ENCODE peak calls at places on chromosomes 7 and 10, in four cellular contexts. One of them, this sample, is unnamed.

GRCh38 chr7:31521336-31522010 is 7.6 kb downstream of the ITPRID1 start:
- DNase-seq in GM12878: no peak
- DNase-seq in K562: no peak
- DNase-seq in HepG2: no peak
- DNase-seq in this sample: no peak

GRCh38 chr7:107803009-107803581 is at the start of gene SLC26A3:
- DNase-seq in HepG2: no peak
- DNase-seq in K562: no peak
- DNase-seq in GM12878: no peak
- DNase-seq in this sample: no peak

GRCh38 chr7:78020874-78021249 is 222.3 kb downstream of the PHTF2 start:
- DNase-seq in HepG2: no peak
- DNase-seq in GM12878: no peak
- DNase-seq in K562: no peak
- DNase-seq in this sample: no peak

GRCh38 chr10:116269612-116270011 is 3.4 kb downstream of the GFRA1 start:
- DNase-seq in K562: no peak
- DNase-seq in GM12878: no peak
- DNase-seq in HepG2: no peak
- DNase-seq in this sample: no peak

GRCh38 chr10:35194906-35195305 is 68.3 kb downstream of the CREM start:
- DNase-seq in K562: peak
- DNase-seq in GM12878: no peak
- DNase-seq in HepG2: no peak
- DNase-seq in this sample: no peak

GRCh38 chr7:44963526-44964290 is 15.1 kb downstream of the MYO1G start:
- DNase-seq in K562: no peak
- DNase-seq in HepG2: no peak
- DNase-seq in GM12878: no peak
- DNase-seq in this sample: no peak

GRCh38 chr7:102985176-102985783 is 72.5 kb downstream of the LRRC17 start:
- DNase-seq in GM12878: no peak
- DNase-seq in K562: no peak
- DNase-seq in HepG2: no peak
- DNase-seq in this sample: no peak

GRCh38 chr10:18401416-18402195 is 249.8 kb downstream of the NSUN6 start:
- DNase-seq in K562: no peak
- DNase-seq in HepG2: no peak
- DNase-seq in GM12878: no peak
- DNase-seq in this sample: no peak

GRCh38 chr10:35739998-35740397 is 97.9 kb upstream of the FZD8 start:
- DNase-seq in HepG2: no peak
- DNase-seq in K562: no peak
- DNase-seq in GM12878: no peak
- DNase-seq in this sample: no peak

GRCh38 chr7:100163871-100164270 is 4.5 kb downstream of the GAL3ST4 start:
- DNase-seq in GM12878: no peak
- DNase-seq in HepG2: no peak
- DNase-seq in K562: no peak
- DNase-seq in this sample: no peak
- TF ChIP-seq SP1 in GM12878: no peak
- TF ChIP-seq SP1 in HepG2: no peak
- TF ChIP-seq SP1 in K562: no peak
- TF ChIP-seq SP1 in this sample: no peak

GRCh38 chr7:134616611-134617010 is 30.0 kb upstream of the BPGM start:
- DNase-seq in GM12878: no peak
- DNase-seq in K562: no peak
- DNase-seq in HepG2: no peak
- DNase-seq in this sample: no peak

GRCh38 chr7:134622303-134622995 is 24.2 kb upstream of the BPGM start:
- DNase-seq in GM12878: no peak
- DNase-seq in K562: no peak
- DNase-seq in HepG2: no peak
- DNase-seq in this sample: no peak

GRCh38 chr7:134618756-134619530 is 27.7 kb upstream of the BPGM start:
- DNase-seq in HepG2: no peak
- DNase-seq in GM12878: no peak
- DNase-seq in K562: no peak
- DNase-seq in this sample: no peak

GRCh38 chr7:134623193-134623592 is 23.5 kb upstream of the BPGM start:
- DNase-seq in HepG2: no peak
- DNase-seq in K562: no peak
- DNase-seq in GM12878: no peak
- DNase-seq in this sample: no peak

DNA sequence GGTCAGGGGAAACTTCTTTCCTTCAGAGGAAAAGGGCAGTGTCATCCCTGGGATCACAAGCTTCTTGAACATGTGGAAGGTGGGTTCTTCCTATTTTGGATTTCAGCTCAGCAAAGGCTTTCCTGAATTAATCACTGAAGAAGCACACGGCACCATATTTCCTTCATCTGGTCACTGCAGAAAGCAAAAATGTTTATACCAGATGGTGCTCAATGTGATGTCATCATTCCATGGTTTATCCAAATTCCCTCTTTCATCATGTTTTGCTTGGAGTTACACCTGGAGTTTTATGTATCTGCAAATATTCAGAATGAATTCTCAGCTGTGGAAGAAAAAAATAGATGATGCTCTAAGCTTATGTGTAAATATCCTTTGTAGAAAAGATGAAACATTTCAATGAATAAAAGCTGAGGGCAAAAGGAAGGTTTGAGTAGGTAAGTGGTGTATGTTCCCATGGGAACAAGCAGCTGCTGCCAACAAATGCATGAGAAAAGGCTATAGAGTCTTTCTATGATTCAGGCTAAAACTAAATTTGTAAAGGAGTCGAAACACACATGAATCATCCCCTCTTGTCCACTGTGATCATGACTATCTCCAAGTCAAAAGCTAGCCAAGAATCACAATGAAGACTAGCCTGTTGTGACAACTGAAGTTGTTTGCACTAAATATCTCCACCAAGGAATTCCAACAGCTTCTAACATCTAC is 26.9 kb upstream of the BPGM start:
- DNase-seq in K562: no peak
- DNase-seq in HepG2: no peak
- DNase-seq in GM12878: no peak
- DNase-seq in this sample: no peak
- TF ChIP-seq CREM in K562: no peak
- TF ChIP-seq CREM in HepG2: no peak
- TF ChIP-seq CREM in GM12878: no peak
- TF ChIP-seq CREM in this sample: no peak

GRCh38 chr10:33509231-33509871 is 174.9 kb upstream of the NRP1 start:
- DNase-seq in HepG2: peak
- DNase-seq in GM12878: peak
- DNase-seq in K562: no peak
- DNase-seq in this sample: no peak
- TF ChIP-seq SP1 in HepG2: no peak
- TF ChIP-seq SP1 in GM12878: no peak
- TF ChIP-seq SP1 in K562: no peak
- TF ChIP-seq SP1 in this sample: no peak

GRCh38 chr10:95476482-95477174 is 84.5 kb downstream of the SORBS1 start:
- DNase-seq in HepG2: no peak
- DNase-seq in K562: no peak
- DNase-seq in GM12878: no peak
- DNase-seq in this sample: no peak

GRCh38 chr10:95478935-95479334 is 82.2 kb downstream of the SORBS1 start:
- DNase-seq in HepG2: no peak
- DNase-seq in GM12878: no peak
- DNase-seq in K562: no peak
- DNase-seq in this sample: no peak

GRCh38 chr10:95475827-95476481 is 85.2 kb downstream of the SORBS1 start:
- DNase-seq in K562: peak
- DNase-seq in HepG2: peak
- DNase-seq in GM12878: no peak
- DNase-seq in this sample: no peak

GRCh38 chr10:95478185-95478584 is 83.0 kb downstream of the SORBS1 start:
- DNase-seq in HepG2: no peak
- DNase-seq in K562: no peak
- DNase-seq in GM12878: no peak
- DNase-seq in this sample: no peak

DNA sequence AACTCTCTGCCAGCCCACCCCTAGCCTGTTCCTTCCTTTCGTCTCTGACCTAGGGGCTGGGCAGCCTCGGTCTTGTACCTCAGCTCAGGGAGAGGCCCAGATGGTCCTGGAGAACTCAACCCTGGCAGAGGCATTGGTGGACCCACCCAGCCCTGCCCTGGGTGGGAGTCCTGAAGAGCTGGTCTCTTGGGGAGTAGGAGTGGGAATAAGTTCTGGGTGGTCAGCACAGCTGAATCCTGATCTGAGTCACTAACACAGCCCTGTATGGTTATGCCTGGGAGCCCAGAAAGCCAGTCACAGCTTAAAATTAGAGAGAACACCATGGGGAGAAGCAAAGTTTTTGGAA is 84.0 kb downstream of the SORBS1 start:
- DNase-seq in K562: no peak
- DNase-seq in GM12878: no peak
- DNase-seq in HepG2: no peak
- DNase-seq in this sample: no peak
- TF ChIP-seq CREM in K562: no peak
- TF ChIP-seq CREM in GM12878: no peak
- TF ChIP-seq CREM in HepG2: no peak
- TF ChIP-seq CREM in this sample: no peak

GRCh38 chr10:21173433-21173963 is 276.4 kb upstream of the NEBL start:
- DNase-seq in HepG2: no peak
- DNase-seq in K562: no peak
- DNase-seq in GM12878: no peak
- DNase-seq in this sample: no peak
- TF ChIP-seq SP1 in HepG2: no peak
- TF ChIP-seq SP1 in K562: no peak
- TF ChIP-seq SP1 in GM12878: no peak
- TF ChIP-seq SP1 in this sample: no peak

GRCh38 chr7:52936750-52937149 is 98.7 kb upstream of the POM121L12 start:
- DNase-seq in K562: no peak
- DNase-seq in GM12878: no peak
- DNase-seq in HepG2: no peak
- DNase-seq in this sample: no peak
- TF ChIP-seq CREM in K562: no peak
- TF ChIP-seq CREM in GM12878: no peak
- TF ChIP-seq CREM in HepG2: no peak
- TF ChIP-seq CREM in this sample: no peak

GRCh38 chr7:101818699-101819071 is 1.3 kb downstream of the CUX1 start:
- DNase-seq in HepG2: peak
- DNase-seq in GM12878: no peak
- DNase-seq in K562: no peak
- DNase-seq in this sample: no peak
- TF ChIP-seq SP1 in HepG2: no peak
- TF ChIP-seq SP1 in GM12878: no peak
- TF ChIP-seq SP1 in K562: no peak
- TF ChIP-seq SP1 in this sample: no peak

DNA sequence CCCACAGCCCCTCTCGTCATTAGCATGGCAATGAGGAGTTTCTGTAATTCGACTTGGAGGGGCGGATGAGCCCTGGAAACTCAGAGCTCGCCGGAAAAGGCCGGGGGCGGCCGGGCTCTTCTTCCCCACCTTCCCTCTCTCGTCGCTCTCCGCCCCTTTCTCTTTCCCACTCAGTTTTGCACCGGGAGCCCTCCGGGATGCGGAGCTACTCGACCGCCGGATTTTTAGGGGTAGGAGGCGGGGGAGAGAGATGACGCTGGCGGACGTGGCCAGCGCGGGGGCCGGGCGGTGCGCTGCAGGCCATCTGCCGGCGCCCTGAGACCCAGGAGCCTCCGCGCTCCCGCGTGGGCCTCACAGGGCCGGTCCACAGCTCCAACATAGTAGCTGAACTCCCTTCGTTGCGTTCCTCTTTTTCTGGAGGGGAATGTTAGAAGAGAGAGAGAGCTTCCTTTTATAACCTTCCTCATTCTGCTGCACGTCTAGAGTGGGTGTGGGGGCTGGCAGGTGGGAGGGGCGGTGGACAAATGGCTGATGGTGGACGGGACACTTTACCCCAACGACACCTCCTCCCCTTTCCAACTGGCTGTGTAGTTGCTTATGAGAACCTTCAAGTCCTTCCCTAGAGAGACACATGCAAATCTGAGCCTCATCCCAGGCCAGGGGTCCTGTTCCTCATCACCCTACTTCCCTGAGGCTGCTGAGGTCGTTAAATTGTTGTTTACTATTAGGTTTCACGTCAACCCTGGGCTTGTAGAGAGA is 1.1 kb upstream of the HOXA1 start:
- DNase-seq in GM12878: no peak
- DNase-seq in HepG2: no peak
- DNase-seq in K562: no peak
- DNase-seq in this sample: no peak
- TF ChIP-seq CREM in GM12878: no peak
- TF ChIP-seq CREM in HepG2: no peak
- TF ChIP-seq CREM in K562: no peak
- TF ChIP-seq CREM in this sample: no peak

GRCh38 chr7:111384065-111384891 is 178.0 kb downstream of the IMMP2L start:
- DNase-seq in K562: no peak
- DNase-seq in HepG2: no peak
- DNase-seq in GM12878: no peak
- DNase-seq in this sample: no peak
- TF ChIP-seq SP1 in K562: no peak
- TF ChIP-seq SP1 in HepG2: no peak
- TF ChIP-seq SP1 in GM12878: no peak
- TF ChIP-seq SP1 in this sample: no peak

This sample was measured in WTC11.